ENCODE peak calls at places on chromosomes 12 and 14, in ten cellular contexts. One of them, this sample, is unnamed.

GRCh38 chr12:13534645-13535398 is 338.3 kb downstream of the EMP1 start:
- DNase-seq in naive thymus-derived CD4-positive, alpha-beta T cell: no peak
- DNase-seq in esophagus squamous epithelium: no peak
- DNase-seq in small intestine: peak; percentile 40
- DNase-seq in vagina: no peak
- DNase-seq in A549: peak; percentile 60
- DNase-seq in neuronal stem cell: peak; percentile 90
- DNase-seq in right atrium auricular region: peak; percentile 72
- DNase-seq in upper lobe of right lung: peak; percentile 72
- DNase-seq in IMR-90: peak; percentile 23
- DNase-seq in this sample: no peak

GRCh38 chr12:96310067-96310466 is 90.2 kb downstream of the CDK17 start:
- DNase-seq in vagina: no peak
- DNase-seq in small intestine: no peak
- DNase-seq in neuronal stem cell: no peak
- DNase-seq in esophagus squamous epithelium: no peak
- DNase-seq in IMR-90: no peak
- DNase-seq in naive thymus-derived CD4-positive, alpha-beta T cell: no peak
- DNase-seq in upper lobe of right lung: no peak
- DNase-seq in A549: no peak
- DNase-seq in right atrium auricular region: no peak
- DNase-seq in this sample: no peak

GRCh38 chr12:93165384-93165932 is 212.3 kb upstream of the NUDT4 start:
- DNase-seq in esophagus squamous epithelium: no peak
- DNase-seq in vagina: no peak
- DNase-seq in neuronal stem cell: no peak
- DNase-seq in IMR-90: no peak
- DNase-seq in naive thymus-derived CD4-positive, alpha-beta T cell: no peak
- DNase-seq in A549: no peak
- DNase-seq in right atrium auricular region: no peak
- DNase-seq in small intestine: no peak
- DNase-seq in upper lobe of right lung: no peak
- DNase-seq in this sample: no peak

GRCh38 chr12:111185206-111185888 is 183.5 kb downstream of the PHETA1 start:
- DNase-seq in naive thymus-derived CD4-positive, alpha-beta T cell: no peak
- DNase-seq in esophagus squamous epithelium: no peak
- DNase-seq in upper lobe of right lung: no peak
- DNase-seq in neuronal stem cell: no peak
- DNase-seq in IMR-90: no peak
- DNase-seq in vagina: no peak
- DNase-seq in right atrium auricular region: no peak
- DNase-seq in A549: no peak
- DNase-seq in small intestine: no peak
- DNase-seq in this sample: no peak

GRCh38 chr12:130989391-130989790 is 35.7 kb downstream of the ADGRD1 start:
- DNase-seq in IMR-90: no peak
- DNase-seq in naive thymus-derived CD4-positive, alpha-beta T cell: no peak
- DNase-seq in esophagus squamous epithelium: no peak
- DNase-seq in A549: no peak
- DNase-seq in upper lobe of right lung: peak; percentile 33
- DNase-seq in neuronal stem cell: no peak
- DNase-seq in right atrium auricular region: peak; percentile 55
- DNase-seq in vagina: no peak
- DNase-seq in small intestine: no peak
- DNase-seq in this sample: no peak

GRCh38 chr12:99611117-99611516 is 36.4 kb upstream of the GARIN6 start:
- DNase-seq in esophagus squamous epithelium: no peak
- DNase-seq in upper lobe of right lung: no peak
- DNase-seq in small intestine: no peak
- DNase-seq in neuronal stem cell: no peak
- DNase-seq in right atrium auricular region: no peak
- DNase-seq in A549: no peak
- DNase-seq in vagina: no peak
- DNase-seq in naive thymus-derived CD4-positive, alpha-beta T cell: no peak
- DNase-seq in IMR-90: no peak
- DNase-seq in this sample: no peak

GRCh38 chr14:54261283-54261682 is 135.5 kb upstream of the CDKN3 start:
- DNase-seq in A549: no peak
- DNase-seq in vagina: no peak
- DNase-seq in right atrium auricular region: no peak
- DNase-seq in upper lobe of right lung: no peak
- DNase-seq in small intestine: no peak
- DNase-seq in neuronal stem cell: peak; percentile 55
- DNase-seq in naive thymus-derived CD4-positive, alpha-beta T cell: no peak
- DNase-seq in esophagus squamous epithelium: no peak
- DNase-seq in IMR-90: no peak
- DNase-seq in this sample: no peak

GRCh38 chr14:83548061-83548839 is 1981.7 kb upstream of the FLRT2 start:
- DNase-seq in neuronal stem cell: peak; percentile 3
- DNase-seq in esophagus squamous epithelium: no peak
- DNase-seq in naive thymus-derived CD4-positive, alpha-beta T cell: no peak
- DNase-seq in IMR-90: peak; percentile 72
- DNase-seq in upper lobe of right lung: no peak
- DNase-seq in vagina: no peak
- DNase-seq in right atrium auricular region: no peak
- DNase-seq in A549: no peak
- DNase-seq in small intestine: no peak
- DNase-seq in this sample: no peak

GRCh38 chr14:26282578-26282977 is 315.3 kb downstream of the NOVA1 start:
- DNase-seq in naive thymus-derived CD4-positive, alpha-beta T cell: no peak
- DNase-seq in A549: no peak
- DNase-seq in right atrium auricular region: no peak
- DNase-seq in small intestine: no peak
- DNase-seq in neuronal stem cell: no peak
- DNase-seq in upper lobe of right lung: no peak
- DNase-seq in IMR-90: no peak
- DNase-seq in vagina: no peak
- DNase-seq in esophagus squamous epithelium: no peak
- DNase-seq in this sample: no peak

GRCh38 chr12:130873825-130874224 is 2.0 kb downstream of the RAN start:
- DNase-seq in A549: no peak
- DNase-seq in upper lobe of right lung: no peak
- DNase-seq in naive thymus-derived CD4-positive, alpha-beta T cell: no peak
- DNase-seq in IMR-90: no peak
- DNase-seq in neuronal stem cell: no peak
- DNase-seq in vagina: no peak
- DNase-seq in small intestine: no peak
- DNase-seq in esophagus squamous epithelium: no peak
- DNase-seq in right atrium auricular region: no peak
- DNase-seq in this sample: no peak

DNA sequence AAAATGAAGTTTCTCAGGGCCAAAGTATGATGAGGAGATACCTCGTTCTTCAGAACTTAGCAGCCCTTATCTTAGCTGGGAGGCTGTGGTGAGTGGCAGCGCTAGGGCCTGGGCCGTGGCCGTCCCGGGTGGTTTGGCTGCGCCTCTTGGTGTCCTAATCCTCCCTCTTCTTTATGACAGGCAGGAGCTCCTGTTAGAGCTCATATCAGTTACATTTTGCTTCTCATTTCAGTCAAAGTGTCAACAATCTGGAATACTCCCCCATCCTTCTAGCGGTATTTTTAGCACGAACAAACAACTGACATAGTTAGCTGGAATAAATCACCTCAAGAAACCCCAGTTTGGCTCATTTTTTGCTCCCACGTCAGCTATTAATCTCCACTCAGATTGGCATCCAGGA is 188.8 kb downstream of the TTC7B start:
- DNase-seq in IMR-90: no peak
- DNase-seq in vagina: no peak
- DNase-seq in neuronal stem cell: no peak
- DNase-seq in esophagus squamous epithelium: no peak
- DNase-seq in right atrium auricular region: no peak
- DNase-seq in upper lobe of right lung: no peak
- DNase-seq in A549: no peak
- DNase-seq in small intestine: no peak
- DNase-seq in naive thymus-derived CD4-positive, alpha-beta T cell: no peak
- DNase-seq in this sample: no peak
- H3K27ac ChIP-seq in IMR-90: no peak overlapping the region
- H3K27ac ChIP-seq in vagina: no peak overlapping the region
- H3K27ac ChIP-seq in neuronal stem cell: no peak overlapping the region
- H3K27ac ChIP-seq in esophagus squamous epithelium: no peak overlapping the region
- H3K27ac ChIP-seq in right atrium auricular region: peak overlapping the region; percentile 74
- H3K27ac ChIP-seq in upper lobe of right lung: no peak overlapping the region
- H3K27ac ChIP-seq in A549: no peak overlapping the region
- H3K27ac ChIP-seq in small intestine: no peak overlapping the region
- H3K27ac ChIP-seq in naive thymus-derived CD4-positive, alpha-beta T cell: no peak overlapping the region
- H3K27ac ChIP-seq in this sample: no peak overlapping the region

DNA sequence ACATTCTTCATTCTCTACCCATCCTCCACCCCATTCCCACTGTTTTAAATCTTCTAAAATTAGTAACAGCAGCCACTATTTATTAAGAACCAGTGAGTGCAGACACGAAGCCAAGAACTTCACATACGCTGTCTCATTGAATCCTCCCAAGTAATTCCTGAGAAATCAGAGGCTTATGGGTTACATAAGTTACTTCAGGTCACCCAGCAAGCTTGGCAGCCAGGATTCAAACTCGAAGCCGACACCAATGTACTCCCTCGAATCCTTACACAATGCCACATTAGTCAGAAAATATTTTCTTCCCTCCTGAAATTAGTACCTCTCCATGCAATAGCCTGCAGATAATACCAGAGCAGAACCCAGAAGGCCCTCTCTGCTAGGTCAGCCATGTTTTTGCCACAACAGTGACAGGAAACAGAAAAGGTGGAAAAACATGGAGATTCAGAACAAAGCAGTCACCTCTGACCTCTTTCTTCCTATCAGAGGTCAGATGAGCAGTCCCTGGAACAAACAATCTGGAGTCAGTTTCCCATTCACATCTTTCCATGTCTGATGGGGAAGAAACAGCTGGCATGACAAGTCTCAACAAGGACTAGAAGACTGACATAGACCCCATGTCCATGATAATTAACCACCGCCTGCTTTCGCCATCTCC is 16.4 kb downstream of the NID2 start:
- DNase-seq in A549: no peak
- DNase-seq in naive thymus-derived CD4-positive, alpha-beta T cell: no peak
- DNase-seq in upper lobe of right lung: no peak
- DNase-seq in esophagus squamous epithelium: no peak
- DNase-seq in IMR-90: peak; percentile 83
- DNase-seq in vagina: no peak
- DNase-seq in neuronal stem cell: no peak
- DNase-seq in right atrium auricular region: no peak
- DNase-seq in small intestine: no peak
- DNase-seq in this sample: no peak
- H3K4me1 ChIP-seq in A549: no peaks in the 10 kb centered on the region
- H3K4me1 ChIP-seq in naive thymus-derived CD4-positive, alpha-beta T cell: no peaks in the 10 kb centered on the region
- H3K4me1 ChIP-seq in upper lobe of right lung: peaks cover 11% of the 10 kb centered on the region
- H3K4me1 ChIP-seq in esophagus squamous epithelium: no peaks in the 10 kb centered on the region
- H3K4me1 ChIP-seq in IMR-90: peaks cover 45% of the 10 kb centered on the region
- H3K4me1 ChIP-seq in vagina: peaks cover 34% of the 10 kb centered on the region
- H3K4me1 ChIP-seq in neuronal stem cell: peaks cover 4% of the 10 kb centered on the region
- H3K4me1 ChIP-seq in right atrium auricular region: no peaks in the 10 kb centered on the region
- H3K4me1 ChIP-seq in small intestine: no peaks in the 10 kb centered on the region
- H3K4me1 ChIP-seq in this sample: no peaks in the 10 kb centered on the region

DNA sequence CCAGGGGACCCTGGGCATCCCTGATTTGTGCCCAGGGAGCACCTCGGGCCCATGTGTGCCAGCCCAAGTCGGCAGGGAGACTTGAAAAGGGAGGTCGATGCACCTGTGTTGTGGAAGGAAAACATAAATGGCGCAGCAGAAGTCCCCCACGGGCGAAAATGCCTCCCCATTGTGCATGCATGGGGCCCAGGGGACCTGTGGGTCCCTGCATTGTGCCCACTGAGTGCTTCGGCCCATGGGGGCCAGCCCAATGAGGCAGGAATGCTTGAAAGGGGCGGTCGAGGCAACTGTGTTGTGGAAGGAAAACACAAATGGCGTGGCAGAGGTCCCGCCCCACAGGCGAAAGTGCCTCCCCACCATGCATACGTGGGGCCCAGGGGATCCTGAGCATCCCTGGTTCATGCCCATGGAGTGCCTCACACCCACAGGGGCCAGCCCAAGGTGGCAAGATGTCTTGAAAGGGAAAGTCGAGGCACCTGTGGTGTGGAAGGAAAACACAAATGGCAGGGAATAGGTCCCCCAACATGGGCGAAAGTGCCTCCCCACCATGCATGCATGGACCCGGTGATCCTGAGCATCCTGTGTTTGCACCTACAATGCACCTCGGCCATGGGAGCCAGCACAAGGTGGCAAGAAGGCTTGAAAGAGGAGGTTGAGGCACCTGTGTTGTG is 368.0 kb downstream of the ALG10 start:
- DNase-seq in A549: no peak
- DNase-seq in neuronal stem cell: no peak
- DNase-seq in upper lobe of right lung: peak; percentile 48
- DNase-seq in vagina: no peak
- DNase-seq in naive thymus-derived CD4-positive, alpha-beta T cell: no peak
- DNase-seq in IMR-90: no peak
- DNase-seq in right atrium auricular region: no peak
- DNase-seq in esophagus squamous epithelium: no peak
- DNase-seq in small intestine: no peak
- DNase-seq in this sample: no peak
- H3K4me3 ChIP-seq in A549: no peak overlapping the region
- H3K4me3 ChIP-seq in neuronal stem cell: no peak overlapping the region
- H3K4me3 ChIP-seq in upper lobe of right lung: no peak overlapping the region
- H3K4me3 ChIP-seq in vagina: no peak overlapping the region
- H3K4me3 ChIP-seq in naive thymus-derived CD4-positive, alpha-beta T cell: no peak overlapping the region
- H3K4me3 ChIP-seq in IMR-90: no peak overlapping the region
- H3K4me3 ChIP-seq in right atrium auricular region: no peak overlapping the region
- H3K4me3 ChIP-seq in esophagus squamous epithelium: no peak overlapping the region
- H3K4me3 ChIP-seq in small intestine: no peak overlapping the region
- H3K4me3 ChIP-seq in this sample: no peak overlapping the region

GRCh38 chr12:108772896-108773797 is 41.8 kb upstream of the CORO1C start:
- DNase-seq in right atrium auricular region: no peak
- DNase-seq in small intestine: no peak
- DNase-seq in IMR-90: no peak
- DNase-seq in naive thymus-derived CD4-positive, alpha-beta T cell: no peak
- DNase-seq in A549: no peak
- DNase-seq in esophagus squamous epithelium: no peak
- DNase-seq in upper lobe of right lung: no peak
- DNase-seq in vagina: no peak
- DNase-seq in neuronal stem cell: no peak
- DNase-seq in this sample: no peak

GRCh38 chr12:108772247-108772646 is 40.9 kb upstream of the CORO1C start:
- DNase-seq in upper lobe of right lung: no peak
- DNase-seq in vagina: no peak
- DNase-seq in naive thymus-derived CD4-positive, alpha-beta T cell: no peak
- DNase-seq in A549: no peak
- DNase-seq in small intestine: peak; percentile 41
- DNase-seq in IMR-90: no peak
- DNase-seq in neuronal stem cell: no peak
- DNase-seq in right atrium auricular region: no peak
- DNase-seq in esophagus squamous epithelium: no peak
- DNase-seq in this sample: no peak

GRCh38 chr12:108777156-108777555 is 45.8 kb upstream of the CORO1C start:
- DNase-seq in A549: no peak
- DNase-seq in naive thymus-derived CD4-positive, alpha-beta T cell: no peak
- DNase-seq in esophagus squamous epithelium: no peak
- DNase-seq in vagina: no peak
- DNase-seq in IMR-90: no peak
- DNase-seq in neuronal stem cell: peak; percentile 63
- DNase-seq in upper lobe of right lung: no peak
- DNase-seq in right atrium auricular region: no peak
- DNase-seq in small intestine: no peak
- DNase-seq in this sample: no peak

GRCh38 chr12:108770963-108771362 is 39.6 kb upstream of the CORO1C start:
- DNase-seq in right atrium auricular region: no peak
- DNase-seq in esophagus squamous epithelium: no peak
- DNase-seq in A549: no peak
- DNase-seq in naive thymus-derived CD4-positive, alpha-beta T cell: no peak
- DNase-seq in IMR-90: no peak
- DNase-seq in neuronal stem cell: no peak
- DNase-seq in small intestine: no peak
- DNase-seq in vagina: no peak
- DNase-seq in upper lobe of right lung: no peak
- DNase-seq in this sample: no peak

GRCh38 chr12:108773798-108774788 is 42.8 kb upstream of the CORO1C start:
- DNase-seq in neuronal stem cell: no peak
- DNase-seq in right atrium auricular region: peak; percentile 96
- DNase-seq in upper lobe of right lung: peak; percentile 87
- DNase-seq in A549: peak; percentile 79
- DNase-seq in small intestine: peak; percentile 84
- DNase-seq in IMR-90: peak; percentile 68
- DNase-seq in naive thymus-derived CD4-positive, alpha-beta T cell: no peak
- DNase-seq in esophagus squamous epithelium: no peak
- DNase-seq in vagina: no peak
- DNase-seq in this sample: no peak
- H3K27ac ChIP-seq in neuronal stem cell: no peak overlapping the region
- H3K27ac ChIP-seq in right atrium auricular region: peak overlapping the region; percentile 74
- H3K27ac ChIP-seq in upper lobe of right lung: peak overlapping the region; percentile 73
- H3K27ac ChIP-seq in A549: no peak overlapping the region
- H3K27ac ChIP-seq in small intestine: no peak overlapping the region
- H3K27ac ChIP-seq in IMR-90: no peak overlapping the region
- H3K27ac ChIP-seq in naive thymus-derived CD4-positive, alpha-beta T cell: no peak overlapping the region
- H3K27ac ChIP-seq in esophagus squamous epithelium: peak overlapping the region; percentile 53
- H3K27ac ChIP-seq in vagina: peak overlapping the region; percentile 45
- H3K27ac ChIP-seq in this sample: no peak overlapping the region